ENCODE peak calls at places on chromosome X, in four cellular contexts. L is astrocyte of the spinal cord, Q is PC-9, B is left ventricle myocardium inferior. W is an unnamed sample.

GRCh38 chrX:97026406-97026805 is 142.7 kb downstream of the RPA4 start:
- DNase-seq in Q (no peak), L (no peak), B (no peak), W (no peak)

GRCh38 chrX:9846631-9847030 is 60.4 kb downstream of the SHROOM2 start:
- DNase-seq in L (no peak), Q (no peak), B (no peak), W (no peak)

GRCh38 chrX:129696463-129697155 is 41.9 kb upstream of the APLN start:
- DNase-seq in L (no peak), Q (no peak), B (no peak), W (no peak)

GRCh38 chrX:65894138-65894537 is 145.7 kb downstream of the VSIG4 start:
- DNase-seq in B (no peak), Q (no peak), L (no peak), W (no peak)

GRCh38 chrX:130772313-130773140 is 130.5 kb downstream of the ENOX2 start:
- DNase-seq in B (no peak), Q (peak; percentile 90), L (peak; percentile 51), W (no peak)

GRCh38 chrX:3136161-3136961 is 95.1 kb downstream of the ARSF start:
- DNase-seq in B (no peak), L (no peak), Q (no peak), W (no peak)

GRCh38 chrX:101482296-101482695 is 3.0 kb upstream of the ARMCX4 start:
- DNase-seq in B (no peak), L (peak; percentile 32), Q (no peak), W (no peak)

GRCh38 chrX:68307767-68308166 is 125.5 kb downstream of the OPHN1 start:
- DNase-seq in B (no peak), Q (peak; percentile 94), L (peak; percentile 84), W (peak; percentile 13)

GRCh38 chrX:154529206-154529612 is 13.2 kb upstream of the FAM3A start:
- DNase-seq in L (no peak), B (no peak), Q (peak; percentile 52), W (no peak)

GRCh38 chrX:2933125-2933900 is 4.2 kb upstream of the ARSD start:
- DNase-seq in Q (peak; percentile 40), B (no peak), L (no peak), W (no peak)

GRCh38 chrX:152600853-152601635 is 36.7 kb upstream of the GABRQ start:
- DNase-seq in Q (no peak), L (no peak), B (no peak), W (no peak)

GRCh38 chrX:105706041-105706440 is 116.3 kb upstream of the NRK start:
- DNase-seq in Q (peak; percentile 36), L (no peak), B (no peak), W (no peak)

GRCh38 chrX:130296743-130297142 is 28.0 kb upstream of the ZNF280C start:
- DNase-seq in L (peak; percentile 6), B (no peak), Q (no peak), W (no peak)

GRCh38 chrX:68708503-68709290 is 61.2 kb downstream of the STARD8 start:
- DNase-seq in L (no peak), Q (no peak), B (no peak), W (no peak)

GRCh38 chrX:45229348-45229747 is 28.7 kb upstream of the DIPK2B start:
- DNase-seq in Q (no peak), B (no peak), L (no peak), W (no peak)

GRCh38 chrX:41984628-41985027 is 61.3 kb upstream of the CASK start:
- DNase-seq in Q (peak; percentile 46), L (no peak), B (no peak), W (peak; percentile 27)

GRCh38 chrX:3195845-3196244 is 150.6 kb downstream of the MXRA5 start:
- DNase-seq in Q (no peak), B (no peak), L (no peak), W (no peak)

GRCh38 chrX:107656965-107657364 is 28.7 kb downstream of the PRPS1 start:
- DNase-seq in Q (peak; percentile 17), L (no peak), B (no peak), W (no peak)

GRCh38 chrX:11890843-11891514 is 132.9 kb downstream of the MSL3 start:
- DNase-seq in B (peak; percentile 30), Q (no peak), L (no peak), W (no peak)

GRCh38 chrX:70257599-70258288 is 2.3 kb downstream of the P2RY4 start:
- DNase-seq in B (no peak), Q (peak; percentile 33), L (no peak), W (no peak)

GRCh38 chrX:63434665-63435064 is 83.5 kb upstream of the SPIN4 start:
- DNase-seq in B (no peak), Q (peak; percentile 86), L (no peak), W (no peak)

GRCh38 chrX:66110112-66110511 is 53.9 kb upstream of the HEPH start:
- DNase-seq in L (no peak), B (no peak), Q (no peak), W (no peak)

GRCh38 chrX:19198448-19198847 is 76.2 kb upstream of the ADGRG2 start:
- DNase-seq in L (no peak), B (no peak), Q (no peak), W (no peak)

GRCh38 chrX:63764946-63765345 is 20.1 kb downstream of the ARHGEF9 start:
- DNase-seq in B (no peak), Q (peak; percentile 62), L (peak; percentile 11), W (no peak)

GRCh38 chrX:34470507-34470906 is 186.6 kb downstream of the TMEM47 start:
- DNase-seq in Q (no peak), B (no peak), L (no peak), W (no peak)

GRCh38 chrX:78555401-78555980 is 103.6 kb downstream of the RTL3 start:
- DNase-seq in L (peak; percentile 15), B (no peak), Q (no peak), W (no peak)

GRCh38 chrX:97215166-97215565 is 331.5 kb downstream of the RPA4 start:
- DNase-seq in Q (no peak), B (no peak), L (peak; percentile 14), W (no peak)

GRCh38 chrX:23668335-23668734 is 1.0 kb downstream of the PRDX4 start:
- DNase-seq in L (no peak), Q (no peak), B (no peak), W (no peak)

GRCh38 chrX:15311119-15311518 is 4.3 kb downstream of the ASB11 start:
- DNase-seq in Q (no peak), B (no peak), L (no peak), W (no peak)

GRCh38 chrX:104430720-104431119 is 135.3 kb upstream of the IL1RAPL2 start:
- DNase-seq in L (no peak), B (no peak), Q (peak; percentile 85), W (peak; percentile 26)

GRCh38 chrX:54045563-54046228 is 1.4 kb upstream of the PHF8 start:
- DNase-seq in Q (no peak), L (no peak), B (no peak), W (peak; percentile 49)

GRCh38 chrX:9848718-9849481 is 62.7 kb downstream of the SHROOM2 start:
- DNase-seq in L (no peak), Q (no peak), B (no peak), W (no peak)

GRCh38 chrX:130810561-130810960 is 92.4 kb downstream of the ENOX2 start:
- DNase-seq in B (no peak), Q (no peak), L (no peak), W (no peak)

GRCh38 chrX:9874483-9874882 is 88.3 kb downstream of the SHROOM2 start:
- DNase-seq in Q (no peak), B (no peak), L (no peak), W (no peak)

GRCh38 chrX:56726609-56727008 is 2.4 kb upstream of the NBDY start:
- DNase-seq in Q (peak; percentile 44), L (peak; percentile 54), B (no peak), W (no peak)

GRCh38 chrX:15814811-15815210 is 24.5 kb downstream of the ZRSR2 start:
- DNase-seq in Q (no peak), B (no peak), L (no peak), W (no peak)

GRCh38 chrX:13360146-13360545 is 40.3 kb upstream of the ATXN3L start:
- DNase-seq in B (peak; percentile 31), Q (no peak), L (no peak), W (no peak)

GRCh38 chrX:28177202-28177601 is 196.0 kb upstream of the DCAF8L1 start:
- DNase-seq in Q (no peak), B (no peak), L (no peak), W (no peak)

GRCh38 chrX:153689654-153690465 is 2.1 kb downstream of the SLC6A8 start:
- DNase-seq in L (no peak), B (no peak), Q (no peak), W (no peak)

GRCh38 chrX:42755820-42756219 is 22.1 kb downstream of the PPP1R2C start:
- DNase-seq in B (peak; percentile 26), Q (peak; percentile 66), L (peak; percentile 68), W (peak; percentile 22)

GRCh38 chrX:134548844-134549205 is 88.9 kb downstream of the HPRT1 start:
- DNase-seq in Q (no peak), B (no peak), L (no peak), W (no peak)
- TF ChIP-seq CTCF in Q (no peak), B (no peak), L (no peak), W (no peak)

DNA sequence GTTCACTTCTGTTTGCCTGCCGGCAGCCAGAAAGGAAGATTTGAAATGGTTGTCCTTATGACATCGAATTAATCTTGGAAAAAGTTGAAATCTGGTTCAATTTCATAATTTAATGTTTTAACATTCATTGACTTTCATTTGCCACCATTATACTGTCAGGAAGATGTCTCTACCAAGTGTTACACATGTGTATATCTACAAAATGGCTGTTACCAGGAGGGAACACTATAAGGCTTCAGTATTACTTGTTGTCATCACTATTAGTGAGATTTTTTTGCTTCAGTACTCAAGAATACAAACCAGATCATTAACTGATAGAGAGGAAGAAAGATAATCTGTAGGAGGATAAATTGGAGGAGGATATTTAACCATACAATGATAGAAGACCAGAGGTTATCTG is 71.2 kb downstream of the TSPAN7 start:
- DNase-seq in B (no peak), Q (no peak), L (no peak), W (no peak)
- H3K4me3 ChIP-seq in B (peak overlapping the region; percentile 36), Q (no peak overlapping the region), L (no peak overlapping the region), W (no peak overlapping the region)

GRCh38 chrX:39704590-39704989 is 393.2 kb downstream of the BCOR start:
- DNase-seq in B (no peak), L (no peak), Q (no peak), W (no peak)

GRCh38 chrX:39703307-39703706 is 394.5 kb downstream of the BCOR start:
- DNase-seq in Q (no peak), B (no peak), L (no peak), W (no peak)

GRCh38 chrX:39709364-39709763 is 388.4 kb downstream of the BCOR start:
- DNase-seq in Q (no peak), L (no peak), B (no peak), W (no peak)

GRCh38 chrX:39705299-39705698 is 392.5 kb downstream of the BCOR start:
- DNase-seq in B (peak; percentile 60), Q (no peak), L (peak; percentile 90), W (peak; percentile 32)
- TF ChIP-seq CTCF in B (peak; percentile 59), Q (no peak), L (peak; percentile 66), W (peak; percentile 59)

GRCh38 chrX:49793686-49794085 is 35.4 kb upstream of the PAGE4 start:
- DNase-seq in L (no peak), B (no peak), Q (no peak), W (no peak)
- H3K4me3 ChIP-seq in L (no peak overlapping the region), B (no peak overlapping the region), Q (no peak overlapping the region), W (no peak overlapping the region)

GRCh38 chrX:80812176-80812575 is 2.5 kb upstream of the BRWD3 start:
- DNase-seq in Q (no peak), L (peak; percentile 47), B (peak; percentile 19), W (no peak)
- TF ChIP-seq CTCF in Q (no peak), L (peak; percentile 31), B (peak; percentile 36), W (peak; percentile 31)

W was measured in epithelial cell of proximal tubule.